ENCODE peak calls at places on chromosome 21, in six cellular contexts. One of them, this sample, is unnamed.

GRCh38 chr21:27244356-27244755 is 277.5 kb upstream of the ADAMTS5 start:
- DNase-seq in PC-3: no peak
- DNase-seq in cardiac muscle cell: peak
- DNase-seq in stimulated activated CD8-positive, alpha-beta memory T cell treated with anti-CD3 and anti-CD28 coated beads, Interleukin-15, amount 100 ng/mL, for 4 hours: no peak
- DNase-seq in myocyte: no peak
- DNase-seq in aorta: no peak
- DNase-seq in this sample: peak

GRCh38 chr21:25405991-25406390 is 201.3 kb downstream of the MRPL39 start:
- DNase-seq in aorta: no peak
- DNase-seq in myocyte: no peak
- DNase-seq in stimulated activated CD8-positive, alpha-beta memory T cell treated with anti-CD3 and anti-CD28 coated beads, Interleukin-15, amount 100 ng/mL, for 4 hours: no peak
- DNase-seq in PC-3: no peak
- DNase-seq in cardiac muscle cell: no peak
- DNase-seq in this sample: no peak

GRCh38 chr21:46150491-46151121 is 4.8 kb downstream of the FTCD start:
- DNase-seq in stimulated activated CD8-positive, alpha-beta memory T cell treated with anti-CD3 and anti-CD28 coated beads, Interleukin-15, amount 100 ng/mL, for 4 hours: no peak
- DNase-seq in myocyte: no peak
- DNase-seq in PC-3: no peak
- DNase-seq in cardiac muscle cell: no peak
- DNase-seq in aorta: peak
- DNase-seq in this sample: no peak

GRCh38 chr21:35953570-35953969 is 106.8 kb downstream of the SETD4 start:
- DNase-seq in aorta: no peak
- DNase-seq in stimulated activated CD8-positive, alpha-beta memory T cell treated with anti-CD3 and anti-CD28 coated beads, Interleukin-15, amount 100 ng/mL, for 4 hours: no peak
- DNase-seq in PC-3: peak
- DNase-seq in cardiac muscle cell: peak
- DNase-seq in myocyte: no peak
- DNase-seq in this sample: no peak

GRCh38 chr21:37208056-37208705 is 59.0 kb downstream of the VPS26C start:
- DNase-seq in PC-3: no peak
- DNase-seq in cardiac muscle cell: no peak
- DNase-seq in aorta: peak
- DNase-seq in stimulated activated CD8-positive, alpha-beta memory T cell treated with anti-CD3 and anti-CD28 coated beads, Interleukin-15, amount 100 ng/mL, for 4 hours: no peak
- DNase-seq in myocyte: peak
- DNase-seq in this sample: no peak

GRCh38 chr21:32705139-32705538 is 22.7 kb downstream of the SYNJ1 start:
- DNase-seq in aorta: no peak
- DNase-seq in stimulated activated CD8-positive, alpha-beta memory T cell treated with anti-CD3 and anti-CD28 coated beads, Interleukin-15, amount 100 ng/mL, for 4 hours: no peak
- DNase-seq in PC-3: no peak
- DNase-seq in cardiac muscle cell: peak
- DNase-seq in myocyte: no peak
- DNase-seq in this sample: no peak

GRCh38 chr21:35611752-35612151 is 448.6 kb downstream of the SETD4 start:
- DNase-seq in cardiac muscle cell: no peak
- DNase-seq in myocyte: no peak
- DNase-seq in aorta: no peak
- DNase-seq in stimulated activated CD8-positive, alpha-beta memory T cell treated with anti-CD3 and anti-CD28 coated beads, Interleukin-15, amount 100 ng/mL, for 4 hours: no peak
- DNase-seq in PC-3: peak
- DNase-seq in this sample: peak

GRCh38 chr21:45845063-45845789 is 136.3 kb upstream of the COL6A1 start:
- DNase-seq in stimulated activated CD8-positive, alpha-beta memory T cell treated with anti-CD3 and anti-CD28 coated beads, Interleukin-15, amount 100 ng/mL, for 4 hours: no peak
- DNase-seq in myocyte: no peak
- DNase-seq in PC-3: no peak
- DNase-seq in aorta: peak
- DNase-seq in cardiac muscle cell: no peak
- DNase-seq in this sample: no peak

GRCh38 chr21:42499430-42500106 is 3.5 kb upstream of the RSPH1 start:
- DNase-seq in PC-3: no peak
- DNase-seq in aorta: no peak
- DNase-seq in stimulated activated CD8-positive, alpha-beta memory T cell treated with anti-CD3 and anti-CD28 coated beads, Interleukin-15, amount 100 ng/mL, for 4 hours: no peak
- DNase-seq in cardiac muscle cell: no peak
- DNase-seq in myocyte: no peak
- DNase-seq in this sample: no peak